ENCODE peak calls at places on chromosomes 6 and 20, in six cellular contexts. Q, T, G, V, Y and D are unnamed samples. For H3K4me1 and H3K36me3, the result is how much of the 10 kb centered on the place peaks cover.

GRCh38 chr20:25054995-25055629 is 2.8 kb downstream of the ACSS1 start:
- DNase-seq in Q (peak), T (no peak), G (no peak), V (peak), Y (no peak), D (peak)

GRCh38 chr6:13813011-13813410 is 1.3 kb downstream of the MCUR1 start:
- DNase-seq in Q (no peak), T (no peak), G (no peak), V (no peak), Y (no peak), D (peak)

GRCh38 chr20:53981752-53982437 is 88.5 kb downstream of the BCAS1 start:
- DNase-seq in Q (no peak), T (no peak), G (no peak), V (no peak), Y (no peak), D (peak)

GRCh38 chr20:22575737-22576136 is 8.6 kb downstream of the FOXA2 start:
- DNase-seq in Q (no peak), T (no peak), G (no peak), V (no peak), Y (no peak), D (no peak)

GRCh38 chr6:10487668-10488327 is 33.4 kb upstream of the GCNT2 start:
- DNase-seq in Q (no peak), T (peak), G (no peak), V (no peak), Y (no peak), D (no peak)

GRCh38 chr6:36933102-36933501 is 21.4 kb upstream of the PI16 start:
- DNase-seq in Q (no peak), T (no peak), G (no peak), V (peak), Y (no peak), D (peak)

GRCh38 chr20:51310216-51310615 is 232.3 kb downstream of the NFATC2 start:
- DNase-seq in Q (no peak), T (no peak), G (no peak), V (no peak), Y (no peak), D (peak)

GRCh38 chr20:22921595-22922421 is 113.3 kb upstream of the SSTR4 start:
- DNase-seq in Q (no peak), T (no peak), G (no peak), V (peak), Y (no peak), D (peak)

GRCh38 chr6:46704562-46704961 is 16.9 kb downstream of the TDRD6 start:
- DNase-seq in Q (no peak), T (no peak), G (no peak), V (no peak), Y (no peak), D (peak)

GRCh38 chr6:157089851-157090250 is 233.5 kb downstream of the TMEM242 start:
- DNase-seq in Q (no peak), T (no peak), G (no peak), V (no peak), Y (no peak), D (peak)

GRCh38 chr6:149089508-149089907 is 228.0 kb upstream of the TAB2 start:
- DNase-seq in Q (no peak), T (no peak), G (no peak), V (no peak), Y (no peak), D (no peak)

GRCh38 chr6:66538548-66539135 is 831.6 kb upstream of the EYS start:
- DNase-seq in Q (no peak), T (peak), G (no peak), V (no peak), Y (no peak), D (no peak)

GRCh38 chr6:170250451-170250850 is 40.4 kb downstream of the DLL1 start:
- DNase-seq in Q (no peak), T (no peak), G (no peak), V (no peak), Y (no peak), D (no peak)

GRCh38 chr6:157767071-157767750 is 55.8 kb upstream of the SNX9 start:
- DNase-seq in Q (no peak), T (no peak), G (no peak), V (no peak), Y (no peak), D (no peak)

GRCh38 chr6:30378290-30378937 is 33.5 kb downstream of the RPP21 start:
- DNase-seq in Q (no peak), T (no peak), G (no peak), V (peak), Y (no peak), D (peak)

GRCh38 chr20:32894711-32895355 is 36.1 kb downstream of the EFCAB8 start:
- DNase-seq in Q (no peak), T (no peak), G (no peak), V (no peak), Y (no peak), D (no peak)

GRCh38 chr20:33423141-33423834 is 20.3 kb downstream of the SNTA1 start:
- DNase-seq in Q (peak), T (no peak), G (no peak), V (peak), Y (no peak), D (peak)

GRCh38 chr6:154229796-154230195 is 126.8 kb downstream of the IPCEF1 start:
- DNase-seq in Q (no peak), T (no peak), G (no peak), V (no peak), Y (no peak), D (no peak)

GRCh38 chr6:46983007-46983411 is 59.1 kb downstream of the ADGRF1 start:
- DNase-seq in Q (no peak), T (no peak), G (no peak), V (no peak), Y (no peak), D (peak)

DNA sequence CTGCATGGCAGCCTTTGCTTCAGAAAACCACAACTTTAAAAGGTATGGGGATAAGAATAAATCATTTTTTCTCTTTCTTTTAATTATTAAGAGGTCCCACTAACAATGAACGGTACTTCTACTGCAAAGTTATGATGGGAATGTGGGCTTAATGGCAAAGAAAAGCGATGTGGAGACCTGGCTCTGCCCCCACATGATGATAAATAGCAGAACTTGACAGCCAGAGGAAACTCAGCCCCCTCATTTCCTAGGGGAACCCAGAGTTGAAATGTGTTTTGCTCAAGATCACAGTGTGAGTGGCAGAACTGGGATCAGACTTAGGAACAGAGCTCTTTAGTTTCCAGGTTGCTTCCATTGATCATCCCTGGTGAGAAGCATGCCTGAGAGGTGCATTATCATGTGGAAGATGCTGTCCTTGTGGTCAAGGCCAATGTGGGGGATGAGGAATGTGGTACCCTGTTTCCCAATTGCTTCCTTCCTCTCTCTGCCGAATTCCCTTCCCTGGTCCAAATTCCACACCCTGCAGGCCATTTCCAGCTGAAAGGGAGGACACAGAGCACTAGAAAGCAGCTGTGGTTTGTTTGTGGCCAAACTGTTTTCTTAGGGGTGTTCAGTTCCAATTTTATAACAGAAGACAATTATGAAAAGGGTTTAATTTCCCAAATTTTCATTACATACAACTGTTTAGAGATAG is 65.9 kb downstream of the BACH2 start:
- DNase-seq in Q (no peak), T (no peak), G (no peak), V (no peak), Y (no peak), D (no peak)
- H3K4me1 ChIP-seq in Q (under half), T (under half), G (under half), V (under half), Y (under half), D (under half)

DNA sequence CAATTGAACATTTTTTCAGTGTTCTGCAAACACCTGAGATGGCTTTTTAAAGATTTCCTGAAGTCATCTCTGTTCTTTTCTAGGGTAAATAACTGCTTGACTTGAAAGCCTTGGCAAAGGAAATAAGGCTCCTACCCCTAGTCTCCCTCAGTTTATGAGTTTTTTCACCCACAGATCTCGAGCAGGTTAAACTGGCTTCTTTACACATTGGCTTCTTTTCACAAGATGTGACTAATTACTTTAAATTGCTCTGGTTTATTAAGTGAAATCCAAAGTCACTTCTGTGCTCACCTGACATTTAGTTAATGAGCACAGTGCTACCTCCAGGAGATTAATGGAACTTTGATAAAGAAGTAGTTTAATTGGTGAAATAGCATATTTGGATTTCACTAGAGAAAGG is 33.2 kb downstream of the SOX4 start:
- DNase-seq in Q (no peak), T (no peak), G (no peak), V (no peak), Y (no peak), D (no peak)
- H3K36me3 ChIP-seq in Q (under half), T (under half), G (under half), V (under half), Y (under half), D (under half)

DNA sequence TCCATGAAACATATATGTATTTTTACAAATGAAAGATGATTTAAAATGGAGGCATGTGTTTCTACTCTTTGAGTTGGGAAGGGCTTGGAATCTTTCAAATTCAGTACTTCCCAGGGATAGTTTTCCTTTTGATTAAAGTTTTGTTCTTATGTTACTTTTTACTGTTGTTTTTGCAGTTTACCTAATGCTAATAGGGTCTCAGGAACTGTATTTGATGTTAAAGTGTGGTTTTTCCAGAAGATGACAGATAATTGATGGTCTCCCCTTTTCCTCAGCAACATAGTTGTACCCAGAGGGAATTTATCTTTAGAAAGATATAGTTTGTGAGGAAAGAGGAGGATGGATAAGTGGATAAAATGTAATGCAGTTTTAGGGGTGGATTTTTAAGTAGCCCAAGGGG is 42.1 kb downstream of the GNAS start:
- DNase-seq in Q (no peak), T (no peak), G (no peak), V (no peak), Y (no peak), D (no peak)
- H3K27ac ChIP-seq in Q (no peak), T (peak), G (no peak), V (no peak), Y (no peak), D (peak)

DNA sequence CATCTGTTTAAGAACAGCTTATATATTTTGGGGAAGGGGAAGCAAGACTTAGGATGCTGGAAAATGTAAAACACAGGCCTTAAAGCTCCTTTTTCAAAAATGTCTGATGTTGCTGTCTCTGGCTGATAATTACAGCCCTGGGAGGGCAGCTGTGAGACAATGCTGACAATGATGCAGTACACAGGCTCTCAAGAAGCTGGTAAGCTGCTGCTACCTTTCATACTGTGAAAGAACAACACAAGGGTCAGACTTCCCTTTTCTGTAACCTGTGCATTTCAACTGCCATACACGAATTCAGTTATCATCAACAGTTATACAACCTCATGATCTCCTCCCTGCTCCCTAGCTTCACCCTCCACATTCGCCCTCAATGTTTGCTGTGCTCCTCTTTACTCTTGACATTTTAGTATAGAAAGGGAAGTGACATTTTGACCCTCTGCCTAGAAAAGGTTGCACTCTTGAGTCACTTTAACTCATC is 25.2 kb downstream of the MAP7 start:
- DNase-seq in Q (no peak), T (no peak), G (no peak), V (no peak), Y (no peak), D (no peak)
- H3K4me1 ChIP-seq in Q (under half), T (under half), G (under half), V (under half), Y (under half), D (under half)

GRCh38 chr20:17968366-17969275 is at the start of the genes MGME1 and SNX5:
- DNase-seq in Q (peak), T (peak), G (peak), V (peak), Y (peak), D (peak)
- H3K36me3 ChIP-seq in Q (under half), T (under half), G (under half), V (under half), Y (under half), D (under half)

GRCh38 chr20:56372850-56373249 is 14.1 kb downstream of the FAM210B start:
- DNase-seq in Q (no peak), T (no peak), G (no peak), V (no peak), Y (no peak), D (no peak)
- H3K27ac ChIP-seq in Q (no peak), T (no peak), G (no peak), V (no peak), Y (no peak), D (no peak)

DNA sequence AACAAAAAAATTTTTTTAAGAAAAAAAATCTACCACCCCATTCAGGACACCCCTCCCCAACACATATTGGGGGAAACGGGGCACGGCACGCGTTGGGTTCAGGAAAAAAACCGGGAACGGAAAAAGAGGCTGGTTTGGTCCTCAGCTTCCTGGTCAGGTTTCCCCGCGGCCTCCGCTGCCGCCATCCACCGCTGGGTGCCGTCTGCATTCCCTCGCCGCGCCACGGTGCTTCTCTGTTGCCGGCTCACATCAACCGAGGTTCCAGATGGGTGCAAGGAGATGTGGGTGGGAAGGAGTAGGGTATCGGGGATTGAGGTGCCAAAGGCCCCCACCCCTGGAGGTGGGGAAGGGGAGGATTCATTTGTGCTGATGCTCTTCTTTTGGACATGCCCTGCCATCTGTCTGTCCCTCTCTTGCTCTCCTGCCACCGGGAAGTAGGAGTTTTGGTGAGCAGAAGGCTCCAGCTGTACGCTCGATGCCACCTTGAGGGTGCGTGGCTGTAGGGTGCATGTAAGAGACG is 5.8 kb downstream of the MCCD1 start:
- DNase-seq in Q (no peak), T (no peak), G (no peak), V (no peak), Y (no peak), D (no peak)
- H3K4me1 ChIP-seq in Q (under half), T (under half), G (under half), V (under half), Y (under half), D (under half)

GRCh38 chr6:32181890-32182529 is 2.0 kb downstream of the AGER start:
- DNase-seq in Q (no peak), T (no peak), G (no peak), V (no peak), Y (no peak), D (no peak)
- H3K36me3 ChIP-seq in Q (half or more), T (under half), G (under half), V (under half), Y (under half), D (under half)

DNA sequence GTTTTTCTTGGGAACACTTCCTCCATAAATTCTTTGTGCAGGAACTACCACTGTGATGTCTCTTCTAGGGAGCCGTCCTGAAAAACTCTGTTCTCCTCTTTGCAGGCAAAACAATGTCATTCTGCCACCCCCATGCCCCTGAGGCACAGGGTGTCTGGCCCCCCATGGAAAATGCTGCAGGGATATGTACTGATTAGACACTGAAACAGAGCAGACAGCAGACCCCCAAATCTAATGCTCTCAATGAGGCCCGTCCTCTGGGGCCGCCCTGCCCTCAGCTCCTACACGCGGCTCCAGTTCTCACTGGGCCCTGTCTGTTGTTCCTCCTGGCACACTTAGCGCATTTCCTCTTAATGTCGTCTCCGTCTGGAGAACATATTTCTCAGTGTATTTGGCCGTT is 97.5 kb downstream of the LAMP5 start:
- DNase-seq in Q (no peak), T (no peak), G (no peak), V (no peak), Y (no peak), D (no peak)
- H3K27ac ChIP-seq in Q (no peak), T (no peak), G (no peak), V (no peak), Y (no peak), D (no peak)

GRCh38 chr20:35729836-35730582 is 12.1 kb downstream of the RBM39 start:
- DNase-seq in Q (no peak), T (no peak), G (no peak), V (no peak), Y (no peak), D (peak)
- H3K4me1 ChIP-seq in Q (half or more), T (under half), G (under half), V (under half), Y (under half), D (under half)